ENCODE peak calls at places on chromosome 15, in seven cellular contexts. One of them, this sample, is unnamed.

GRCh38 chr15:60520041-60520824 is 41.3 kb upstream of the ICE2 start:
- DNase-seq in IMR-90: peak; percentile 61
- DNase-seq in Peyer's patch: no peak
- DNase-seq in pancreas: no peak
- DNase-seq in endothelial cell of umbilical vein: no peak
- DNase-seq in stomach: no peak
- DNase-seq in neural progenitor cell: no peak
- DNase-seq in this sample: peak; percentile 98

GRCh38 chr15:53974813-53975212 is 3.4 kb upstream of the UNC13C start:
- DNase-seq in IMR-90: no peak
- DNase-seq in Peyer's patch: no peak
- DNase-seq in pancreas: no peak
- DNase-seq in endothelial cell of umbilical vein: no peak
- DNase-seq in stomach: no peak
- DNase-seq in neural progenitor cell: no peak
- DNase-seq in this sample: no peak

GRCh38 chr15:59587085-59587826 is 24.3 kb upstream of the GCNT3 start:
- DNase-seq in IMR-90: no peak
- DNase-seq in Peyer's patch: no peak
- DNase-seq in pancreas: no peak
- DNase-seq in endothelial cell of umbilical vein: no peak
- DNase-seq in stomach: no peak
- DNase-seq in neural progenitor cell: no peak
- DNase-seq in this sample: peak; percentile 87

GRCh38 chr15:31353931-31354330 is 27.3 kb downstream of the KLF13 start:
- DNase-seq in IMR-90: no peak
- DNase-seq in Peyer's patch: no peak
- DNase-seq in pancreas: peak; percentile 79
- DNase-seq in endothelial cell of umbilical vein: no peak
- DNase-seq in stomach: no peak
- DNase-seq in neural progenitor cell: no peak
- DNase-seq in this sample: no peak

GRCh38 chr15:84604804-84605203 is 4.0 kb downstream of the ZSCAN2 start:
- DNase-seq in IMR-90: peak; percentile 5
- DNase-seq in Peyer's patch: no peak
- DNase-seq in pancreas: no peak
- DNase-seq in endothelial cell of umbilical vein: no peak
- DNase-seq in stomach: no peak
- DNase-seq in neural progenitor cell: no peak
- DNase-seq in this sample: no peak

GRCh38 chr15:82647835-82648256 is 683 bp upstream of the CPEB1 start:
- DNase-seq in IMR-90: no peak
- DNase-seq in Peyer's patch: peak; percentile 29
- DNase-seq in pancreas: peak; percentile 73
- DNase-seq in endothelial cell of umbilical vein: no peak
- DNase-seq in stomach: no peak
- DNase-seq in neural progenitor cell: peak; percentile 60
- DNase-seq in this sample: no peak

GRCh38 chr15:60568301-60568742 is 89.4 kb upstream of the ICE2 start:
- DNase-seq in IMR-90: no peak
- DNase-seq in Peyer's patch: peak; percentile 60
- DNase-seq in pancreas: no peak
- DNase-seq in endothelial cell of umbilical vein: no peak
- DNase-seq in stomach: no peak
- DNase-seq in neural progenitor cell: no peak
- DNase-seq in this sample: no peak

GRCh38 chr15:88207565-88207964 is 49.0 kb downstream of the NTRK3 start:
- DNase-seq in IMR-90: no peak
- DNase-seq in Peyer's patch: no peak
- DNase-seq in pancreas: no peak
- DNase-seq in endothelial cell of umbilical vein: no peak
- DNase-seq in stomach: no peak
- DNase-seq in neural progenitor cell: no peak
- DNase-seq in this sample: no peak

GRCh38 chr15:70286110-70286806 is 188.5 kb upstream of the TLE3 start:
- DNase-seq in IMR-90: no peak
- DNase-seq in Peyer's patch: no peak
- DNase-seq in pancreas: no peak
- DNase-seq in endothelial cell of umbilical vein: no peak
- DNase-seq in stomach: no peak
- DNase-seq in neural progenitor cell: no peak
- DNase-seq in this sample: no peak

GRCh38 chr15:78988361-78988911 is 43.6 kb upstream of the CTSH start:
- DNase-seq in IMR-90: peak; percentile 99
- DNase-seq in Peyer's patch: peak; percentile 59
- DNase-seq in pancreas: no peak
- DNase-seq in endothelial cell of umbilical vein: peak; percentile 90
- DNase-seq in stomach: peak; percentile 64
- DNase-seq in neural progenitor cell: no peak
- DNase-seq in this sample: peak; percentile 99

GRCh38 chr15:58702233-58702632 is 47.3 kb downstream of the ADAM10 start:
- DNase-seq in IMR-90: no peak
- DNase-seq in Peyer's patch: no peak
- DNase-seq in pancreas: no peak
- DNase-seq in endothelial cell of umbilical vein: no peak
- DNase-seq in stomach: no peak
- DNase-seq in neural progenitor cell: no peak
- DNase-seq in this sample: no peak

GRCh38 chr15:79408041-79408440 is 24.1 kb upstream of the MINAR1 start:
- DNase-seq in IMR-90: no peak
- DNase-seq in Peyer's patch: no peak
- DNase-seq in pancreas: no peak
- DNase-seq in endothelial cell of umbilical vein: no peak
- DNase-seq in stomach: no peak
- DNase-seq in neural progenitor cell: no peak
- DNase-seq in this sample: peak; percentile 13

GRCh38 chr15:28944286-28944685 is 58.5 kb downstream of the APBA2 start:
- DNase-seq in IMR-90: no peak
- DNase-seq in Peyer's patch: no peak
- DNase-seq in pancreas: no peak
- DNase-seq in endothelial cell of umbilical vein: no peak
- DNase-seq in stomach: peak; percentile 16
- DNase-seq in neural progenitor cell: no peak
- DNase-seq in this sample: no peak

GRCh38 chr15:89127054-89127702 is 38.9 kb downstream of the ABHD2 start:
- DNase-seq in IMR-90: peak; percentile 29
- DNase-seq in Peyer's patch: no peak
- DNase-seq in pancreas: no peak
- DNase-seq in endothelial cell of umbilical vein: no peak
- DNase-seq in stomach: no peak
- DNase-seq in neural progenitor cell: no peak
- DNase-seq in this sample: peak; percentile 92

GRCh38 chr15:100707229-100707628 is 104.8 kb downstream of the ASB7 start:
- DNase-seq in IMR-90: no peak
- DNase-seq in Peyer's patch: no peak
- DNase-seq in pancreas: no peak
- DNase-seq in endothelial cell of umbilical vein: no peak
- DNase-seq in stomach: no peak
- DNase-seq in neural progenitor cell: no peak
- DNase-seq in this sample: no peak

DNA sequence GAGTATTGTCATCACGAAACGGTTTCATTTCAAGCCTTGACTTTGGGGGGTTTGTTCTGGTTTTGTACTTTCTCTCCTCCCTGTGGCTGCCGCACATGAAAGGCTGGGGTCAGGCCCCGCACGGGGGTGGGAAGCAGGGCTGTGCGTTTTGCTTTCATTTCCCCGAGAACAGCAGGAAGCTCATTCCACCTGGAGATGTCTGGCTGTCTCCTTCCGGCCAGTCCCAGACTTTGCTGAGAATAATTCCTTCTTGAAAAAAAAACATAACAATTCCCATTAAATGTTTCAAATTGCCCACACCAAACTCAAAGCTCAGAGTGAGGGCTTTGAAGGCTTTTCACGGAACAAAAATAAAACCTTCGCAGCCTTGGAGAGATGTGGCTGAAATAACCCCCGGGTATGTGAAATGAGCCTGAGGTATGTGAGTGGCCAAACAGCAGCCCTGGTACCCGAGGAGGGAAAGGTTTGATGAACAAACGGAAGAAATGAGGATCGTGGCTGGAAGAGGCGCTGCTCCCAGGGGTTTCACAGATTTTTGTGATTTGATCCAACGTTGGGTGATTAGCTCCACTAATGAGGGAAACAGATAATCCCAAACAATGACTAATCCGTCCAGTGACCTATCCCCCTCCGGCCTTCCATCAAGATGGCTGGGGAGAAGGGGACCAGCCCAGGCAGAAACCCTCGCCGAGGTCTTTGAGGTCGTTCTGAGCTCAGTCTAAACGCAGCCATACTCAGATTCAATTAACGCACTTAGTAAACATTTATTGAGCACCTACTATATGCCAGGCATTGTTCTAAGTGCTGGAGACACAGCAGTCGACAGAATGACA is 126.9 kb upstream of the MEF2A start:
- DNase-seq in IMR-90: no peak
- DNase-seq in Peyer's patch: no peak
- DNase-seq in pancreas: no peak
- DNase-seq in endothelial cell of umbilical vein: peak; percentile 24
- DNase-seq in stomach: peak; percentile 18
- DNase-seq in neural progenitor cell: peak; percentile 51
- DNase-seq in this sample: no peak
- H3K4me3 ChIP-seq in IMR-90: no peak overlapping the region
- H3K4me3 ChIP-seq in Peyer's patch: no peak overlapping the region
- H3K4me3 ChIP-seq in pancreas: no peak overlapping the region
- H3K4me3 ChIP-seq in endothelial cell of umbilical vein: no peak overlapping the region
- H3K4me3 ChIP-seq in stomach: no peak overlapping the region
- H3K4me3 ChIP-seq in neural progenitor cell: no peak overlapping the region
- H3K4me3 ChIP-seq in this sample: no peak overlapping the region

DNA sequence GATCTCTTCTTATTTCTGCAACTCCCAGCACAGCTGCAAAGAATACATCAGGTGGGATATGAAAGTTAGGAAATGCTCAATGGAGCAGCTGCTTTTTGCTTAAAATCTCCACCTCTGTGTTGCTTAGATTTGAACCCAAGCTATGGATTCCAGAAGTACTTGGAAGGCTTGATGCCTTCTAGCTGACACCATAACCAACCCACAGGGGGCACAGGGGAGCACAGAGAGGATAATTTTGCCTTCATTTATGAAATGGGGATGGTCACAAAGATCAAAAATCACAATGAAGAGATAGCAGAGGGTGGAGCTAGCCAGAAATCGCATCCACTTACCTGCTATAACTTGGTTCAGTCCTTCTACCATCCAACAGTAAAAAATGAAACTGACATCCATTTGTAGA is 75.7 kb downstream of the DUT start:
- DNase-seq in IMR-90: no peak
- DNase-seq in Peyer's patch: no peak
- DNase-seq in pancreas: no peak
- DNase-seq in endothelial cell of umbilical vein: no peak
- DNase-seq in stomach: no peak
- DNase-seq in neural progenitor cell: no peak
- DNase-seq in this sample: no peak
- TF ChIP-seq CTCF in IMR-90: peak; percentile 29
- TF ChIP-seq CTCF in Peyer's patch: no peak
- TF ChIP-seq CTCF in pancreas: no peak
- TF ChIP-seq CTCF in endothelial cell of umbilical vein: peak; percentile 25
- TF ChIP-seq CTCF in stomach: no peak
- TF ChIP-seq CTCF in neural progenitor cell: peak; percentile 24
- TF ChIP-seq CTCF in this sample: peak; percentile 22

GRCh38 chr15:66423149-66423548 is 36.4 kb downstream of the MAP2K1 start:
- DNase-seq in IMR-90: no peak
- DNase-seq in Peyer's patch: no peak
- DNase-seq in pancreas: no peak
- DNase-seq in endothelial cell of umbilical vein: no peak
- DNase-seq in stomach: no peak
- DNase-seq in neural progenitor cell: no peak
- DNase-seq in this sample: no peak

GRCh38 chr15:66422347-66422746 is 35.6 kb downstream of the MAP2K1 start:
- DNase-seq in IMR-90: no peak
- DNase-seq in Peyer's patch: no peak
- DNase-seq in pancreas: no peak
- DNase-seq in endothelial cell of umbilical vein: no peak
- DNase-seq in stomach: no peak
- DNase-seq in neural progenitor cell: no peak
- DNase-seq in this sample: no peak

GRCh38 chr15:66425837-66426236 is 39.1 kb downstream of the MAP2K1 start:
- DNase-seq in IMR-90: no peak
- DNase-seq in Peyer's patch: no peak
- DNase-seq in pancreas: no peak
- DNase-seq in endothelial cell of umbilical vein: no peak
- DNase-seq in stomach: no peak
- DNase-seq in neural progenitor cell: no peak
- DNase-seq in this sample: no peak

GRCh38 chr15:66429117-66429516 is 42.4 kb downstream of the MAP2K1 start:
- DNase-seq in IMR-90: no peak
- DNase-seq in Peyer's patch: no peak
- DNase-seq in pancreas: no peak
- DNase-seq in endothelial cell of umbilical vein: no peak
- DNase-seq in stomach: no peak
- DNase-seq in neural progenitor cell: no peak
- DNase-seq in this sample: no peak

GRCh38 chr15:66424963-66425612 is 38.4 kb downstream of the MAP2K1 start:
- DNase-seq in IMR-90: no peak
- DNase-seq in Peyer's patch: no peak
- DNase-seq in pancreas: no peak
- DNase-seq in endothelial cell of umbilical vein: no peak
- DNase-seq in stomach: no peak
- DNase-seq in neural progenitor cell: no peak
- DNase-seq in this sample: no peak
- H3K27me3 ChIP-seq in IMR-90: no peaks in the 10 kb centered on the region
- H3K27me3 ChIP-seq in Peyer's patch: no peaks in the 10 kb centered on the region
- H3K27me3 ChIP-seq in pancreas: no peaks in the 10 kb centered on the region
- H3K27me3 ChIP-seq in endothelial cell of umbilical vein: no peaks in the 10 kb centered on the region
- H3K27me3 ChIP-seq in stomach: no peaks in the 10 kb centered on the region
- H3K27me3 ChIP-seq in neural progenitor cell: no peaks in the 10 kb centered on the region
- H3K27me3 ChIP-seq in this sample: no peaks in the 10 kb centered on the region

GRCh38 chr15:52529940-52530339 is 1.3 kb upstream of the MYO5A start:
- DNase-seq in IMR-90: no peak
- DNase-seq in Peyer's patch: no peak
- DNase-seq in pancreas: no peak
- DNase-seq in endothelial cell of umbilical vein: no peak
- DNase-seq in stomach: no peak
- DNase-seq in neural progenitor cell: peak; percentile 24
- DNase-seq in this sample: no peak
- H3K4me3 ChIP-seq in IMR-90: no peak overlapping the region
- H3K4me3 ChIP-seq in Peyer's patch: peak overlapping the region; percentile 76
- H3K4me3 ChIP-seq in pancreas: no peak overlapping the region
- H3K4me3 ChIP-seq in endothelial cell of umbilical vein: peak overlapping the region; percentile 58
- H3K4me3 ChIP-seq in stomach: peak overlapping the region; percentile 85
- H3K4me3 ChIP-seq in neural progenitor cell: peak overlapping the region; percentile 98
- H3K4me3 ChIP-seq in this sample: no peak overlapping the region

GRCh38 chr15:33242669-33243191 is 48.2 kb upstream of the FMN1 start:
- DNase-seq in IMR-90: no peak
- DNase-seq in Peyer's patch: no peak
- DNase-seq in pancreas: no peak
- DNase-seq in endothelial cell of umbilical vein: peak; percentile 14
- DNase-seq in stomach: no peak
- DNase-seq in neural progenitor cell: peak; percentile 58
- DNase-seq in this sample: peak; percentile 85
- TF ChIP-seq CTCF in IMR-90: peak; percentile 24
- TF ChIP-seq CTCF in Peyer's patch: no peak
- TF ChIP-seq CTCF in pancreas: no peak
- TF ChIP-seq CTCF in endothelial cell of umbilical vein: peak; percentile 34
- TF ChIP-seq CTCF in stomach: no peak
- TF ChIP-seq CTCF in neural progenitor cell: peak; percentile 67
- TF ChIP-seq CTCF in this sample: peak; percentile 52

This sample was measured in bronchial epithelial cell.